ENCODE peak calls at places on chromosome 5, in eight cellular contexts. N is A549, J is AG20443, C is fibroblast of lung, A is HEK293T, G is pancreas, V is HT-29, F is amniotic stem cell. I is an unnamed sample.

GRCh38 chr5:107954254-107954653 is 283.5 kb upstream of the EFNA5 start:
- DNase-seq in N (no peak), A (no peak), V (no peak), C (no peak), F (no peak), G (no peak), J (no peak), I (no peak)

GRCh38 chr5:143887901-143888648 is 76.1 kb downstream of the HMHB1 start:
- DNase-seq in G (no peak), C (peak), V (no peak), A (peak), N (peak), J (peak), F (no peak), I (peak)

GRCh38 chr5:173329370-173330150 is 1.3 kb upstream of the STC2 start:
- DNase-seq in N (peak), F (no peak), G (peak), A (peak), J (peak), V (no peak), C (no peak), I (peak)

GRCh38 chr5:36744041-36744677 is 132.4 kb upstream of the NIPBL start:
- DNase-seq in J (no peak), V (peak), G (no peak), A (no peak), N (no peak), C (no peak), F (no peak), I (no peak)

GRCh38 chr5:58985759-58986158 is 402.9 kb downstream of the RAB3C start:
- DNase-seq in J (no peak), G (no peak), F (no peak), V (no peak), A (no peak), N (no peak), C (no peak), I (no peak)

GRCh38 chr5:115168829-115169391 is 798 bp downstream of the TRIM36 start:
- DNase-seq in G (peak), C (peak), J (peak), V (no peak), N (no peak), F (no peak), A (peak), I (peak)

GRCh38 chr5:40381676-40382363 is 297.9 kb upstream of the PTGER4 start:
- DNase-seq in J (no peak), V (no peak), A (no peak), F (no peak), N (peak), C (peak), G (no peak), I (no peak)

GRCh38 chr5:150780816-150781221 is 2.3 kb downstream of the SMIM3 start:
- DNase-seq in G (no peak), A (no peak), N (no peak), C (peak), F (no peak), V (no peak), J (peak), I (peak)

GRCh38 chr5:108606185-108606584 is 141.5 kb upstream of the FER start:
- DNase-seq in V (no peak), C (no peak), A (no peak), G (no peak), N (no peak), J (no peak), F (no peak), I (no peak)

GRCh38 chr5:68762201-68762600 is 331.6 kb upstream of the SLC30A5 start:
- DNase-seq in A (no peak), G (no peak), V (no peak), F (no peak), N (no peak), J (no peak), C (no peak), I (no peak)

GRCh38 chr5:132484386-132484715 is 6.2 kb downstream of the IRF1 start:
- DNase-seq in A (no peak), C (no peak), F (no peak), N (no peak), V (no peak), J (no peak), G (no peak), I (no peak)

GRCh38 chr5:139138790-139139189 is 59.4 kb downstream of the SIL1 start:
- DNase-seq in A (no peak), J (peak), C (peak), N (no peak), F (peak), G (peak), V (no peak), I (peak)

GRCh38 chr5:93580387-93581100 is 475 bp downstream of the NR2F1-AS1 start:
- DNase-seq in G (no peak), N (peak), F (no peak), V (peak), C (peak), A (no peak), J (no peak), I (peak)

GRCh38 chr5:127863161-127863560 is 160.0 kb downstream of the CCDC192 start:
- DNase-seq in C (peak), N (no peak), V (no peak), J (no peak), G (no peak), F (no peak), A (no peak), I (no peak)

GRCh38 chr5:132263548-132264261 is 6.2 kb downstream of the PDLIM4 start:
- DNase-seq in C (peak), G (no peak), N (peak), A (no peak), J (peak), F (peak), V (no peak), I (peak)

GRCh38 chr5:148912714-148913398 is 86.4 kb downstream of the ADRB2 start:
- DNase-seq in C (peak), A (no peak), G (peak), N (peak), F (peak), V (peak), J (peak), I (peak)

GRCh38 chr5:34059997-34060396 is 17.0 kb upstream of the C1QTNF3 start:
- DNase-seq in V (no peak), N (no peak), C (no peak), F (no peak), J (no peak), G (no peak), A (no peak), I (no peak)

GRCh38 chr5:154010660-154011059 is 28.1 kb downstream of the FAM114A2 start:
- DNase-seq in A (no peak), G (no peak), J (peak), C (no peak), F (no peak), N (no peak), V (no peak), I (no peak)

GRCh38 chr5:75412111-75412990 is 75.3 kb downstream of the HMGCR start:
- DNase-seq in F (peak), V (peak), A (no peak), G (no peak), N (no peak), C (no peak), J (peak), I (no peak)

GRCh38 chr5:65971643-65972042 is 45.3 kb downstream of the ERBIN start:
- DNase-seq in A (no peak), F (no peak), G (no peak), C (no peak), N (no peak), V (no peak), J (no peak), I (no peak)

GRCh38 chr5:41641621-41642020 is 131.2 kb upstream of the PLCXD3 start:
- DNase-seq in F (no peak), A (no peak), V (peak), C (peak), J (no peak), N (peak), G (no peak), I (no peak)

GRCh38 chr5:95519681-95520080 is 35.1 kb downstream of the SKIC3 start:
- DNase-seq in N (no peak), J (no peak), V (no peak), A (no peak), F (no peak), G (no peak), C (no peak), I (no peak)

GRCh38 chr5:151157426-151158286 is at the start of gene ANXA6:
- DNase-seq in F (peak), J (peak), A (peak), C (peak), G (peak), N (peak), V (peak), I (peak)

GRCh38 chr5:80275347-80275746 is 19.5 kb upstream of the SERINC5 start:
- DNase-seq in G (no peak), V (peak), J (peak), N (peak), F (no peak), C (peak), A (no peak), I (no peak)

GRCh38 chr5:35415305-35415704 is 185.0 kb upstream of the PRLR start:
- DNase-seq in J (no peak), V (no peak), F (no peak), G (no peak), C (no peak), N (no peak), A (no peak), I (no peak)

GRCh38 chr5:178555771-178556211 is 34.4 kb downstream of the COL23A1 start:
- DNase-seq in A (no peak), G (no peak), N (no peak), J (no peak), F (no peak), V (no peak), C (no peak), I (no peak)

GRCh38 chr5:83530186-83530585 is 58.6 kb downstream of the VCAN start:
- DNase-seq in G (no peak), N (no peak), A (no peak), C (peak), J (no peak), V (no peak), F (no peak), I (no peak)

GRCh38 chr5:39628348-39628747 is 203.6 kb upstream of the DAB2 start:
- DNase-seq in G (no peak), F (no peak), N (no peak), J (no peak), V (no peak), C (no peak), A (no peak), I (no peak)

GRCh38 chr5:142403583-142403982 is 78.8 kb upstream of the SPRY4 start:
- DNase-seq in J (no peak), V (peak), N (no peak), C (no peak), G (no peak), F (no peak), A (no peak), I (no peak)

GRCh38 chr5:92337772-92338234 is 954.7 kb upstream of the ARRDC3 start:
- DNase-seq in G (no peak), N (no peak), J (no peak), V (no peak), A (no peak), F (no peak), C (peak), I (no peak)

GRCh38 chr5:170623576-170624181 is 119.9 kb downstream of the KCNIP1 start:
- DNase-seq in J (peak), G (peak), F (no peak), A (peak), N (peak), V (peak), C (peak), I (peak)